ENCODE peak calls at places on chromosomes 16 and 17, in four cellular contexts. One of them, this sample, is unnamed.

GRCh38 chr17:79633937-79634813 is 23.3 kb upstream of the RBFOX3 start:
- DNase-seq in NT2/D1: no peak
- DNase-seq in IMR-90: no peak
- DNase-seq in DMS 273 treated with DMSO at 0.1 percent for 48 hours: no peak
- DNase-seq in this sample: no peak

GRCh38 chr17:62692721-62693431 is 65.4 kb downstream of the MRC2 start:
- DNase-seq in NT2/D1: no peak
- DNase-seq in IMR-90: no peak
- DNase-seq in DMS 273 treated with DMSO at 0.1 percent for 48 hours: no peak
- DNase-seq in this sample: peak; percentile 50

GRCh38 chr17:16117149-16117548 is 98.2 kb downstream of the NCOR1 start:
- DNase-seq in NT2/D1: no peak
- DNase-seq in IMR-90: no peak
- DNase-seq in DMS 273 treated with DMSO at 0.1 percent for 48 hours: no peak
- DNase-seq in this sample: no peak

GRCh38 chr17:61833536-61834203 is 29.7 kb downstream of the BRIP1 start:
- DNase-seq in NT2/D1: peak; percentile 9
- DNase-seq in IMR-90: peak; percentile 76
- DNase-seq in DMS 273 treated with DMSO at 0.1 percent for 48 hours: no peak
- DNase-seq in this sample: peak; percentile 80

GRCh38 chr17:78557598-78558039 is 19.6 kb downstream of the DNAH17 start:
- DNase-seq in NT2/D1: no peak
- DNase-seq in IMR-90: peak; percentile 60
- DNase-seq in DMS 273 treated with DMSO at 0.1 percent for 48 hours: no peak
- DNase-seq in this sample: peak; percentile 68

GRCh38 chr17:50422738-50423137 is 3.3 kb upstream of the ACSF2 start:
- DNase-seq in NT2/D1: no peak
- DNase-seq in IMR-90: no peak
- DNase-seq in DMS 273 treated with DMSO at 0.1 percent for 48 hours: no peak
- DNase-seq in this sample: no peak

GRCh38 chr17:77470800-77471733 is 330.3 kb downstream of the SEC14L1 start:
- DNase-seq in NT2/D1: peak; percentile 71
- DNase-seq in IMR-90: peak; percentile 43
- DNase-seq in DMS 273 treated with DMSO at 0.1 percent for 48 hours: no peak
- DNase-seq in this sample: peak; percentile 63

GRCh38 chr16:2842340-2843000 is 12.4 kb downstream of the ZG16B start:
- DNase-seq in NT2/D1: peak; percentile 30
- DNase-seq in IMR-90: no peak
- DNase-seq in DMS 273 treated with DMSO at 0.1 percent for 48 hours: no peak
- DNase-seq in this sample: peak; percentile 61

GRCh38 chr17:19250421-19251141 is 13.4 kb downstream of the EPN2 start:
- DNase-seq in NT2/D1: no peak
- DNase-seq in IMR-90: no peak
- DNase-seq in DMS 273 treated with DMSO at 0.1 percent for 48 hours: peak; percentile 41
- DNase-seq in this sample: peak; percentile 19